ENCODE peak calls at places on chromosomes 11 and 22, in five cellular contexts. One of them, this sample, is unnamed.
A peak's percentile ranks its signal among the peaks of the same experiment; 100 is the strongest.

GRCh38 chr22:46084376-46084775 is 66.0 kb upstream of the PPARA start:
- DNase-seq in ovary: no peak
- DNase-seq in mammary epithelial cell: no peak
- DNase-seq in H1: no peak
- DNase-seq in GM13977: no peak
- DNase-seq in this sample: no peak

GRCh38 chr22:41598081-41598480 is 8.4 kb upstream of the PMM1 start:
- DNase-seq in mammary epithelial cell: peak; percentile 88
- DNase-seq in ovary: no peak
- DNase-seq in GM13977: no peak
- DNase-seq in H1: no peak
- DNase-seq in this sample: no peak

GRCh38 chr22:38941488-38941987 is 15.9 kb upstream of the APOBEC3A start:
- DNase-seq in mammary epithelial cell: no peak
- DNase-seq in ovary: no peak
- DNase-seq in H1: no peak
- DNase-seq in GM13977: peak; percentile 76
- DNase-seq in this sample: no peak

GRCh38 chr11:134261626-134262488 is 8.5 kb downstream of the ACAD8 start:
- DNase-seq in H1: peak; percentile 72
- DNase-seq in mammary epithelial cell: no peak
- DNase-seq in ovary: no peak
- DNase-seq in GM13977: peak; percentile 55
- DNase-seq in this sample: no peak

GRCh38 chr22:36442506-36443197 is 38.8 kb downstream of the TXN2 start:
- DNase-seq in GM13977: no peak
- DNase-seq in H1: no peak
- DNase-seq in ovary: no peak
- DNase-seq in mammary epithelial cell: no peak
- DNase-seq in this sample: no peak

GRCh38 chr11:35077709-35078695 is 61.0 kb upstream of the CD44 start:
- DNase-seq in H1: no peak
- DNase-seq in ovary: no peak
- DNase-seq in GM13977: no peak
- DNase-seq in mammary epithelial cell: peak; percentile 92
- DNase-seq in this sample: peak; percentile 38

GRCh38 chr22:24427500-24428164 is at the start of gene ADORA2A:
- DNase-seq in mammary epithelial cell: no peak
- DNase-seq in GM13977: peak; percentile 77
- DNase-seq in ovary: no peak
- DNase-seq in H1: no peak
- DNase-seq in this sample: peak; percentile 67

GRCh38 chr22:50146440-50147228 is 23.9 kb upstream of the PANX2 start:
- DNase-seq in H1: no peak
- DNase-seq in ovary: peak; percentile 72
- DNase-seq in GM13977: no peak
- DNase-seq in mammary epithelial cell: peak; percentile 54
- DNase-seq in this sample: no peak

GRCh38 chr22:50305658-50306566 is 1.5 kb downstream of the PLXNB2 start:
- DNase-seq in mammary epithelial cell: peak; percentile 97
- DNase-seq in GM13977: peak; percentile 86
- DNase-seq in H1: no peak
- DNase-seq in ovary: peak; percentile 89
- DNase-seq in this sample: no peak

GRCh38 chr11:36684840-36685800 is 87.1 kb upstream of the RAG2 start:
- DNase-seq in GM13977: peak; percentile 23
- DNase-seq in ovary: no peak
- DNase-seq in H1: no peak
- DNase-seq in mammary epithelial cell: no peak
- DNase-seq in this sample: no peak

GRCh38 chr11:79594839-79595238 is 154.0 kb upstream of the TENM4 start:
- DNase-seq in mammary epithelial cell: no peak
- DNase-seq in GM13977: no peak
- DNase-seq in H1: no peak
- DNase-seq in ovary: no peak
- DNase-seq in this sample: no peak

DNA sequence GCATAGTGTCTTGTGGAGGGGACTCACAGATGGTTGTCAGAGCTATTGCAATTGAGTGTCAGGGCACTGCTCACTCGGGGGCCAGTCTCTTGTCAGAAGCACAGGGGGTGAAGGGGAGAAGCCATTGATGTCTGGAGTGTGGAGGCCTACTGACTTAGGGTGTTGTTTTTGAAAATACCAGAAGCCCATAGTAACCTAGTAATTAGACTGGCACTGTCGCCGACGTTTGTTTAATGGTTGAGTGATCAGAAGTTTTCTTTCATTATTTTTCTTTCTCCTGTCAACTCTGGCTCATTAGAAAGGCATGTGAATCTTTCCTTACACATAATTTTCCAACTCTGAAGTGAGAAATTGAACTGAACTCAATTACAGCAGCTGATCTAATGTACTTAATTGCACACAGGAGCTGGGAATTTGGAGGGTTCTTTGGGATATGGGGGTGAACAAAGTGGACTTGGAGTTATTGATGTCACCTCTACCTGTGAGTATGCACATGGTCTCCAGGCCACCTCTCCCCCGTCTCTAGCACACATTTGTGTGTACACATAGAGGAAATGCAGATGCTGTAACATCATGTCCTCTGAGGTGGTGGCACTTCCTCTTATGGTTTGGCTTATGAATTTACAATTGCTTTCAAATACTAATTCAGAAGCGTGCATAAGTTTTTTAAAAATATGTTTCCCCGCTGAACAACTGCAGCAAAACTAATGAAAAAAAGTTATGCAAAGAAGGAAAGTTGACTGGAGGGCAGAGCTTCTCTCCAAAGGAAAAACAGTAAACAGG is 151.8 kb upstream of the TENM4 start:
- DNase-seq in mammary epithelial cell: no peak
- DNase-seq in ovary: no peak
- DNase-seq in H1: no peak
- DNase-seq in GM13977: no peak
- DNase-seq in this sample: no peak
- TF ChIP-seq CTCF in mammary epithelial cell: no peak
- TF ChIP-seq CTCF in ovary: no peak
- TF ChIP-seq CTCF in H1: no peak
- TF ChIP-seq CTCF in GM13977: no peak
- TF ChIP-seq CTCF in this sample: no peak

DNA sequence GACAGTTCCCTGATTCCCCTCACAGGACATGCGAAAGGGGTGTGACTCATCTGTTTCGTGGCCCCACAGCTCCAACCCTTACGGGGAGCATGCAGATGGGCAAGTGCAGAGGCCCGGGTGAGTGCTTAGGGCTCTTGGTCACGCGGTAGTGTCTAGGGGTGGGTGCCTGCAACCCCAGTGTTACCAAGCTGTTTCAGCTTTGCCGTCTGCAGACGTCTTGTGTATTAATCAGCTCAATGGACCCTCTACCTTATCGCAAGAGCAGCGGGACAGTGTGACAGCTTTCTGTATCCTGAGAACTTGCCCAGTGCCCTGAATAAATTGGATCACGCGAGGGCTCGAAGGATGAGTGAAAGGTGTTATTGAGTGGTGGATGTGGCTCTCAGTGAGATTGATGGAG is 816.4 kb upstream of the ANO3 start:
- DNase-seq in H1: no peak
- DNase-seq in GM13977: no peak
- DNase-seq in mammary epithelial cell: no peak
- DNase-seq in ovary: no peak
- DNase-seq in this sample: no peak
- TF ChIP-seq CTCF in H1: no peak
- TF ChIP-seq CTCF in GM13977: no peak
- TF ChIP-seq CTCF in mammary epithelial cell: no peak
- TF ChIP-seq CTCF in ovary: no peak
- TF ChIP-seq CTCF in this sample: no peak

GRCh38 chr22:32829451-32829851 is 27.9 kb downstream of the TIMP3 start:
- DNase-seq in H1: no peak
- DNase-seq in ovary: no peak
- DNase-seq in GM13977: no peak
- DNase-seq in mammary epithelial cell: no peak
- DNase-seq in this sample: no peak

GRCh38 chr22:32828561-32828960 is 27.1 kb downstream of the TIMP3 start:
- DNase-seq in H1: no peak
- DNase-seq in GM13977: no peak
- DNase-seq in ovary: no peak
- DNase-seq in mammary epithelial cell: no peak
- DNase-seq in this sample: no peak

GRCh38 chr22:32827061-32827602 is 25.6 kb downstream of the TIMP3 start:
- DNase-seq in H1: no peak
- DNase-seq in ovary: no peak
- DNase-seq in mammary epithelial cell: no peak
- DNase-seq in GM13977: no peak
- DNase-seq in this sample: no peak

GRCh38 chr22:32826537-32826936 is 25.0 kb downstream of the TIMP3 start:
- DNase-seq in mammary epithelial cell: no peak
- DNase-seq in H1: no peak
- DNase-seq in ovary: no peak
- DNase-seq in GM13977: no peak
- DNase-seq in this sample: no peak

DNA sequence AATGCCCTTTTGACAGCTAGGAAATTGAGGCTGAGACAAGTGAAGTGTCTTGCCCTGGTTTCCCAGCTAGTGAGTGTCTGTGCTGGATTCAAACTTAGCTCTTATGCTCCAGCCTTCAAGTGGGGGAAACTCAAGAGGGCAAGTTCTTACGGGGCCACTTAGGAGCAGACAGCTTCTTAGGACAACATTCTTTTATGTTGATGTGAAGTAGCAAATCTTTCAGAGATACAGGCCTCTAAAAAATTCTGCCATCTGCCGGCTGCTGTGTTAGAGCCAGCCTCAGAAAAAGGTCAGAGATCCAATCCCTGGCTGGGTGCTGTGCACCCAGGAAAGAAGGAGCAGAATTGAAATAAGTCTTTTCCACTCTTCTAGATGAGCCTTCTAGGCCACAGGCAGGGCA is 26.6 kb downstream of the TIMP3 start:
- DNase-seq in H1: no peak
- DNase-seq in GM13977: no peak
- DNase-seq in mammary epithelial cell: no peak
- DNase-seq in ovary: no peak
- DNase-seq in this sample: no peak
- TF ChIP-seq CTCF in H1: no peak
- TF ChIP-seq CTCF in GM13977: no peak
- TF ChIP-seq CTCF in mammary epithelial cell: no peak
- TF ChIP-seq CTCF in ovary: no peak
- TF ChIP-seq CTCF in this sample: no peak

DNA sequence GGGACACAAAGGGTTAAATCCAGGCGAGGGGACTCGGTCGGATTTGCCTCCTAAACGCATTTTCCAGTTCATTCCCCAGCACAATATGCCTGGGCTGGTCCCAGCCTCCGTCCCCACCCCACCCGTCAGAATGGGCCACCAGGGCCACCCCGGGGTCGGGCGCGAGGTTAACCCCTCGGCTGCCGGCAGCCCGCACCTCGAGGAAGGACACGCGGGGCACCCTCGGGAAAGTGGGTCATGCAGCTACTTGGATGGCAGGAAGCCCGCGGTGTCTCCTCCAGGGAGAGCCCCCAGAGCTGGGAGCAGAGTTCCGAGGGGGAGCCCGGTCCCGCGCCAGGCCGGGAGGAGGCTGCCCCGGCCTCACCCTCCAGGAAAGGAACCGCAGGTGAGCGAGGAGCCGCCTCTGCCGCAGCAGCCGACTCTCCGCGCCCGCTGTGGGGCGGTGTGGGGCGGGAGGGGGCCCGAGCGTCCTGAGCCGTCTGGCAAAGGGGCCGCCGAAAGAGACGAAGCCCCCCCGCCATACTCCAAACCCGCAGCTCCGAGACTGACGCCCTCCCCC is 1.4 kb downstream of the NECTIN1 start:
- DNase-seq in mammary epithelial cell: no peak
- DNase-seq in H1: peak; percentile 75
- DNase-seq in ovary: peak; percentile 24
- DNase-seq in GM13977: peak; percentile 73
- DNase-seq in this sample: no peak
- TF ChIP-seq CTCF in mammary epithelial cell: peak; percentile 4
- TF ChIP-seq CTCF in H1: peak; percentile 3
- TF ChIP-seq CTCF in ovary: no peak
- TF ChIP-seq CTCF in GM13977: peak; percentile 45
- TF ChIP-seq CTCF in this sample: no peak

DNA sequence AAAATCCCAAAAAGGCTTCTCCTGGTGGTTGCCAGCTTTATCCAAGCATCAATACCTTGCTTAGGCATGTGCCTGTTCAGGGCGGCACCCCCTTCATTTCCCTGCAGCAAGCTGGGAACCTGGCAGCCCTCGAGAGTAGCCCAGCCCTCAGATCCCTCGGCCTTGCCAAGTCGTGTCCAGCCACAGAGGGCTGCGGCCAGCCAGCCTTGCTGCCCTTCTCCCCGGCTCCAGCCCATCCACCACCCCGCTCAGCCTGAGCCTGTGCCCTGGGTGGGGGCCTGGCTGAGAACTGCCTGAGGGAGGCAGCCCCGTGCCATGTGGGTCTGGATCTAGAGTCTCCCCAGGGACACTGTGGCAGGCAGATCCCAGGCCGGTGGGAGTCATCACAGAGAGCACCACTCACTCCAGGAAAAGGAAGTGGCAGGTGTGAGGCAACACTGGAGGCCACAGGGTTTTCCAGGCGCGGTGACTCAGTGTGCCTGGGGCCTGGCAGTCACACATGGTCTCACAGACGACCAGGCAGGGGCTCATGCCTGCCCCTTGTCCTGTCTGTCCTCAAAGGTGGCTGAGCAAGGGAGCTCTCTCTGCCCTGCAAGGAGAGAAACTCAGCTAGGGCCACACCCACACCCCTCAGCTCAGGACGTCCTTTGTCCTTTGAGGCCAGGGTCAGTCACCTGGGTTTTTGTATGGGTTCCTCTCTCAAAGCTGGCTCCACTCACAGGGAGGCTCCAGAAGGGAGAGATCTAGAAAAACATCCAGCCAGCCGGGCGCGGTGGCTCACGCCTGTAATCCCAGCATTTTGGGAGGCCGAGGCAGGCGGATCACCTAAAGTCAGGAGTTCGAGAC is 12.2 kb upstream of the CDC42BPG start:
- DNase-seq in ovary: no peak
- DNase-seq in mammary epithelial cell: peak; percentile 93
- DNase-seq in GM13977: no peak
- DNase-seq in H1: no peak
- DNase-seq in this sample: peak; percentile 58
- TF ChIP-seq CTCF in ovary: no peak
- TF ChIP-seq CTCF in mammary epithelial cell: no peak
- TF ChIP-seq CTCF in GM13977: no peak
- TF ChIP-seq CTCF in H1: no peak
- TF ChIP-seq CTCF in this sample: no peak

This sample was measured in natural killer cell.